ENCODE peak calls at places on chromosomes 4 and X, in four cellular contexts. One of them, this sample, is unnamed. For H3K9me3, the result is how much of the 10 kb centered on the place peaks cover.

GRCh38 chr4:52914051-52914605 is 52.0 kb downstream of the RASL11B start:
- DNase-seq in right lobe of liver: no peak
- DNase-seq in H9: no peak
- DNase-seq in BE2C: no peak
- DNase-seq in this sample: no peak

GRCh38 chr4:157221895-157222763 is 1.6 kb downstream of the GRIA2 start:
- DNase-seq in right lobe of liver: no peak
- DNase-seq in H9: peak
- DNase-seq in BE2C: peak
- DNase-seq in this sample: peak

GRCh38 chrX:2707334-2707760 is 16.3 kb downstream of the CD99 start:
- DNase-seq in right lobe of liver: peak
- DNase-seq in H9: peak
- DNase-seq in BE2C: peak
- DNase-seq in this sample: peak

GRCh38 chrX:10326578-10326977 is 169.8 kb downstream of the CLCN4 start:
- DNase-seq in right lobe of liver: peak
- DNase-seq in H9: no peak
- DNase-seq in BE2C: peak
- DNase-seq in this sample: no peak

GRCh38 chr4:20487852-20488251 is 212.4 kb upstream of the PACRGL start:
- DNase-seq in right lobe of liver: no peak
- DNase-seq in H9: no peak
- DNase-seq in BE2C: no peak
- DNase-seq in this sample: no peak

GRCh38 chr4:176654565-176655216 is 138.0 kb downstream of the VEGFC start:
- DNase-seq in right lobe of liver: no peak
- DNase-seq in H9: no peak
- DNase-seq in BE2C: no peak
- DNase-seq in this sample: no peak

GRCh38 chr4:73127839-73128448 is 58.4 kb upstream of the COX18 start:
- DNase-seq in right lobe of liver: no peak
- DNase-seq in H9: no peak
- DNase-seq in BE2C: peak
- DNase-seq in this sample: no peak

GRCh38 chr4:21410372-21410771 is 538.2 kb downstream of the KCNIP4 start:
- DNase-seq in right lobe of liver: no peak
- DNase-seq in H9: peak
- DNase-seq in BE2C: no peak
- DNase-seq in this sample: no peak

GRCh38 chrX:123905334-123905733 is 45.5 kb downstream of the XIAP start:
- DNase-seq in right lobe of liver: no peak
- DNase-seq in H9: no peak
- DNase-seq in BE2C: no peak
- DNase-seq in this sample: no peak

GRCh38 chrX:105136786-105137185 is 83.7 kb downstream of the TEX13A start:
- DNase-seq in right lobe of liver: no peak
- DNase-seq in H9: no peak
- DNase-seq in BE2C: no peak
- DNase-seq in this sample: no peak

GRCh38 chrX:112837531-112837930 is 3.1 kb downstream of the AMOT start:
- DNase-seq in right lobe of liver: no peak
- DNase-seq in H9: no peak
- DNase-seq in BE2C: no peak
- DNase-seq in this sample: no peak

GRCh38 chr4:3765271-3766206 is 646 bp upstream of the ADRA2C start:
- DNase-seq in right lobe of liver: peak
- DNase-seq in H9: peak
- DNase-seq in BE2C: peak
- DNase-seq in this sample: peak

GRCh38 chr4:15917297-15917696 is 21.2 kb downstream of the FGFBP1 start:
- DNase-seq in right lobe of liver: no peak
- DNase-seq in H9: no peak
- DNase-seq in BE2C: no peak
- DNase-seq in this sample: no peak

GRCh38 chr4:104447346-104447745 is 47.3 kb downstream of the CXXC4 start:
- DNase-seq in right lobe of liver: no peak
- DNase-seq in H9: no peak
- DNase-seq in BE2C: no peak
- DNase-seq in this sample: no peak
- H3K9me3 ChIP-seq in right lobe of liver: under half
- H3K9me3 ChIP-seq in H9: under half
- H3K9me3 ChIP-seq in BE2C: under half
- H3K9me3 ChIP-seq in this sample: under half

GRCh38 chr4:129087516-129087915 is 5.8 kb downstream of the SCLT1 start:
- DNase-seq in right lobe of liver: no peak
- DNase-seq in H9: no peak
- DNase-seq in BE2C: no peak
- DNase-seq in this sample: no peak

GRCh38 chr4:129095811-129096454 is at the start of gene C4orf33:
- DNase-seq in right lobe of liver: peak
- DNase-seq in H9: peak
- DNase-seq in BE2C: peak
- DNase-seq in this sample: peak

GRCh38 chr4:129094347-129094746 is 1.0 kb upstream of the SCLT1 start:
- DNase-seq in right lobe of liver: no peak
- DNase-seq in H9: no peak
- DNase-seq in BE2C: no peak
- DNase-seq in this sample: no peak

GRCh38 chr4:129093173-129093974 is at the start of gene SCLT1:
- DNase-seq in right lobe of liver: peak
- DNase-seq in H9: peak
- DNase-seq in BE2C: peak
- DNase-seq in this sample: peak

DNA sequence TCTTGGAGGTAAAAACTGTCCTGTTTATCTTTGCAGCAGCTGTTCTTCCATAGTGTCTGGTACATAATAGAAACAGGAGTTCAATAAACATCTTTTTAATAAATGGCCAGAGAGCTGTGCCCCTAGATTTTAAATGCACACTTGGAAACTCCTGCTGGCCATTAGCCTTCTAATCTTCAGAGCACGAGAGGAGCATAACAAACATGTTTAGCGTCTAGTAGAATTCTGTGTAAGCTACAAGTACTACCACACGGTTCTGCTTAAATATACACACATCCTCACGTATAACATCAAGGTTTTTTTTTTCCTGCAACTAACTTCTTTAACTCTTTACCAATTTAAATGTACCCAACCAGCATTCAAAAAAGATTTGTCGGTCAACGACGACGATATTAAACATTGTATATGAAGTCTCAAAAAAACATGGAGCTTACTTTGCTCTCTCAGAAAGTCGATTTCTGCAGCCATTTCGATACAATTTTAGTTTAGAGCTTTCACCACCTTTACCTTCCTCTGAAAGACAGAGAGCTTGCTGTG is 635 bp downstream of the SCLT1 start:
- DNase-seq in right lobe of liver: no peak
- DNase-seq in H9: no peak
- DNase-seq in BE2C: no peak
- DNase-seq in this sample: no peak
- TF ChIP-seq CTCF in right lobe of liver: no peak
- TF ChIP-seq CTCF in H9: no peak
- TF ChIP-seq CTCF in BE2C: no peak
- TF ChIP-seq CTCF in this sample: no peak

DNA sequence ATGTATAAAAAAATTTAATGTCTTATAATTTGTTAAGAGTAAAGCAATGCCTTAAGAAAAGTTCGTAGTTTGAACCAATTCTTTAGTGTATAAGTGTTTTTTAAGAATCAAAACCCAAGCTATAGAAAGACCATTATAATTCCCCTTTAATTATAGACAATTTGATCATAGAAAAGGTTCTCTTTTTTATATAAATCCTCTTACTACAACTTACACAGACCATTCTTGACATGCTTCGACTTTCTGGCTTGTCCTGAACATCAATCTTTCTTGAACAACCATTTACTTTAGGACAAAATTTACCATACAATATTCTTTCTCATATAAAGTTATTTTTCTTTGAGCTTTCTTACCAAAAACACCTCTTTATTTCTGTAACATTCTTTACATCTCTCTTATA is 330.5 kb upstream of the SPANXN1 start:
- DNase-seq in right lobe of liver: no peak
- DNase-seq in H9: no peak
- DNase-seq in BE2C: no peak
- DNase-seq in this sample: no peak
- H3K9me3 ChIP-seq in right lobe of liver: under half
- H3K9me3 ChIP-seq in H9: under half
- H3K9me3 ChIP-seq in BE2C: under half
- H3K9me3 ChIP-seq in this sample: under half

DNA sequence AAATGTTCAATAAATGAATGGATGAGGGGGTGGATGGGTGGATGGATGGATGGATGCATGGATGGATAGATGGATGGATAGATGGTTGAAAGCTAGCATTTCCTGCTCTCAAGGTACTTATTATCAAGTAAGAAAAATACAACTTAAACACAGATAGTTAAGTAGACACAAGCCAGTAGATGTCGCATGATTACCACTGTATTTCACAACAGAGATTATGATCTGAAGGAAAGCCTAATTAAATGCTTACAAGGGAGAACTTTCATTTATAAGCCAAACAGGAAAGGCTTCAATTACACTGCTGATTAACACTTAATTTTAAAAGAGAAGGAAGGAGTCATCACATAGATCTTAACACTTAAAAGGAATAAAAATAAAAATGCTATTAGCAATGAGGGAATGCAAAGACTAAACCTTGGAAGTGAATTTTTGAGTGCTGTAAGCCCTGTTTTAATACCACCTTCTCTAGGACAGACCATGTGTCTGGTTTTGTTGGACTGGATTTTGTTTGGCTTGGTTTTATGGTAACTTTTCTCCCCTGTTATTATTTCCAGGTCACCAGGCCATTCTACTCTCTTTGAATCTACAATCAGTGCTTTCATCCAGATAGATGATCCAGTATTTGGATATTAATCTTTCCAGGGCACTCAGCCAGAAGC is 75.4 kb upstream of the SLC39A8 start:
- DNase-seq in right lobe of liver: no peak
- DNase-seq in H9: no peak
- DNase-seq in BE2C: no peak
- DNase-seq in this sample: no peak
- TF ChIP-seq CTCF in right lobe of liver: peak
- TF ChIP-seq CTCF in H9: no peak
- TF ChIP-seq CTCF in BE2C: no peak
- TF ChIP-seq CTCF in this sample: peak

GRCh38 chr4:38302910-38303309 is 342.7 kb downstream of the PTTG2 start:
- DNase-seq in right lobe of liver: no peak
- DNase-seq in H9: no peak
- DNase-seq in BE2C: no peak
- DNase-seq in this sample: no peak

GRCh38 chr4:38294238-38294637 is 334.0 kb downstream of the PTTG2 start:
- DNase-seq in right lobe of liver: no peak
- DNase-seq in H9: no peak
- DNase-seq in BE2C: no peak
- DNase-seq in this sample: no peak

DNA sequence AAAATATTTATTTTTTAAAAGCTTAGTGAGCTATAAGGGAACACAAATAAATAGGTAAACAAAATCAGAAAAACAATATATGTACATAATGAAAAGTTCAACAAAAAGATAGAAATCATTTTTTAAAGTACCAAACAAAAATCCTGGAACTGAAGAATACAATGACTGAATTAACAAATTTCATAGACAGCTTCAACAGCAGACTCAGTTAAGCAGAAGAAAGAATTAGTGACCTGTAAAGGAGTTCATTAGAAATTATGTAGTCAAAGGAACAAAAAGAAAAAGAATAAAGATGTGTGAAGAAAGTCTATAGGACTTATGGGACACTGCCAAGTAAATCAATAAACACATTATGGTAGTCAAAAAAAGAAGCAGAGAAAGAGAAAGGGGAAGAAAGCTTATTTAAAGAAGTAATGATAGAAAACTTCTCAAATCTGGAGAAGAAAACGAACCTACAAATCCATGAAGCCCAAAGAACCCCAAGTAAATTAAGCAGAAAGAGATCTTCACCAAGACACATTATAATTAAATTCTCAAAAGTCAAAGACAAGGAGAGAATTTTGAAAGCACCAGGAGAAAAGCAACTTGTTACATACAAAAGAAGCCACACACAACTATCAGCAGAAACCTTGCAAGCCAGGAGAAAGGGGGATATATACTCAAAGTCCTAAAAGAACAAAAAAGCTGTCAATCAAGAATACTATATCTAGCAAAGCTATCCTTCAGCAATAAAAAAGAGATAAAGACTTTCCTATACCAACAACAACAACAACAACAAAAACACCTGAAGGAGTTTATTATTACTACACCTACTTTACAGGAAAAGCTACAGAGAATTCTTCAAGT is 338.9 kb downstream of the PTTG2 start:
- DNase-seq in right lobe of liver: no peak
- DNase-seq in H9: no peak
- DNase-seq in BE2C: no peak
- DNase-seq in this sample: no peak
- H3K9me3 ChIP-seq in right lobe of liver: under half
- H3K9me3 ChIP-seq in H9: under half
- H3K9me3 ChIP-seq in BE2C: under half
- H3K9me3 ChIP-seq in this sample: under half

DNA sequence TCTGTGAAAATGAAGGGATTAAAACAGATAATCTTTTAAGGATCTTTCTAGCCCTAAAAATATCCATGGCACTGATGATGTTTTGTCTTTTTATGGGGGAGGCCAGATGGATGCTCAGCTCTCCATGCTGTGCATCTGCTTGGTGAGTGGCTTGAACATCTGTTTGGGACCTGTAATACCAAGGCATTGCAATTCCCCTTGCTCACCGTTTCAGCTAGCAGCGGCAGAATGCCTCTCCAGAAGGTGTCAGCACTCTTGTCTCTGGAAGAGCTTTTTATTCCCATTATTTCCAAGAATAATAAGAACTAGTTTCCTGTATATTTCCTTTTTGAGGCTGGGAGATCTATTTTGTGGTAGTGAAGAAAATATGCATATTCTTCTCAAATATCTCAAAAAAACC is 151.9 kb upstream of the ANK2 start:
- DNase-seq in right lobe of liver: no peak
- DNase-seq in H9: peak
- DNase-seq in BE2C: no peak
- DNase-seq in this sample: no peak
- TF ChIP-seq CTCF in right lobe of liver: no peak
- TF ChIP-seq CTCF in H9: peak
- TF ChIP-seq CTCF in BE2C: peak
- TF ChIP-seq CTCF in this sample: no peak

This sample was measured in psoas muscle.